ENCODE peak calls at places on chromosomes 1 and 21, in four cellular contexts. W, I, R and K are unnamed samples.

GRCh38 chr21:16086936-16087335 is 357.2 kb downstream of the USP25 start:
- DNase-seq in W (no peak), I (no peak), R (no peak), K (no peak)

GRCh38 chr1:64061430-64062104 is 141.9 kb upstream of the UBE2U start:
- DNase-seq in W (no peak), R (no peak), I (no peak), K (no peak)

GRCh38 chr1:151251656-151252470 is 2.7 kb upstream of the PSMD4 start:
- DNase-seq in R (peak; percentile 60), I (peak; percentile 71), W (peak; percentile 78), K (peak; percentile 58)

GRCh38 chr1:21936366-21937031 is 611 bp downstream of the HSPG2 start:
- DNase-seq in R (no peak), W (no peak), I (no peak), K (no peak)

GRCh38 chr1:103145449-103145848 is 37.1 kb upstream of the COL11A1 start:
- DNase-seq in I (no peak), W (no peak), R (no peak), K (no peak)

GRCh38 chr1:168293372-168293771 is 12.7 kb downstream of the TBX19 start:
- DNase-seq in W (no peak), R (no peak), I (no peak), K (no peak)

GRCh38 chr1:92485374-92486250 is 1.1 kb downstream of the GFI1 start:
- DNase-seq in I (peak; percentile 69), W (peak; percentile 49), R (peak; percentile 51), K (no peak)

GRCh38 chr1:9881838-9882249 is 28.2 kb downstream of the CTNNBIP1 start:
- DNase-seq in R (no peak), W (no peak), I (no peak), K (no peak)

GRCh38 chr1:109493227-109493626 is 667 bp upstream of the CYB561D1 start:
- DNase-seq in R (no peak), W (no peak), I (no peak), K (no peak)

GRCh38 chr1:168303716-168304540 is 23.3 kb downstream of the TBX19 start:
- DNase-seq in W (no peak), R (no peak), I (no peak), K (no peak)

GRCh38 chr1:66331641-66332523 is 202.1 kb upstream of the SGIP1 start:
- DNase-seq in W (no peak), I (no peak), R (no peak), K (no peak)

GRCh38 chr1:13487143-13487868 is 26.5 kb downstream of the LRRC38 start:
- DNase-seq in W (no peak), R (no peak), I (no peak), K (no peak)

GRCh38 chr1:44616991-44617702 is 57.1 kb downstream of the TMEM53 start:
- DNase-seq in I (peak; percentile 60), W (no peak), R (no peak), K (no peak)

GRCh38 chr1:213993929-213994328 is 6.2 kb downstream of the PROX1 start:
- DNase-seq in R (no peak), W (no peak), I (no peak), K (no peak)

GRCh38 chr1:66330711-66331110 is 203.2 kb upstream of the SGIP1 start:
- DNase-seq in R (no peak), W (no peak), I (no peak), K (no peak)

GRCh38 chr1:232522189-232522588 is 107.7 kb downstream of the SIPA1L2 start:
- DNase-seq in R (no peak), W (no peak), I (no peak), K (no peak)

GRCh38 chr1:210332719-210333398 is 4.2 kb downstream of the HHAT start:
- DNase-seq in W (no peak), I (no peak), R (no peak), K (no peak)

GRCh38 chr21:38095220-38095619 is 161.6 kb upstream of the KCNJ15 start:
- DNase-seq in W (no peak), I (no peak), R (no peak), K (no peak)

GRCh38 chr1:64960731-64961130 is 5.6 kb downstream of the JAK1 start:
- DNase-seq in R (no peak), I (no peak), W (no peak), K (no peak)

GRCh38 chr1:214862421-214862820 is 220.1 kb upstream of the KCNK2 start:
- DNase-seq in I (no peak), W (no peak), R (no peak), K (no peak)

DNA sequence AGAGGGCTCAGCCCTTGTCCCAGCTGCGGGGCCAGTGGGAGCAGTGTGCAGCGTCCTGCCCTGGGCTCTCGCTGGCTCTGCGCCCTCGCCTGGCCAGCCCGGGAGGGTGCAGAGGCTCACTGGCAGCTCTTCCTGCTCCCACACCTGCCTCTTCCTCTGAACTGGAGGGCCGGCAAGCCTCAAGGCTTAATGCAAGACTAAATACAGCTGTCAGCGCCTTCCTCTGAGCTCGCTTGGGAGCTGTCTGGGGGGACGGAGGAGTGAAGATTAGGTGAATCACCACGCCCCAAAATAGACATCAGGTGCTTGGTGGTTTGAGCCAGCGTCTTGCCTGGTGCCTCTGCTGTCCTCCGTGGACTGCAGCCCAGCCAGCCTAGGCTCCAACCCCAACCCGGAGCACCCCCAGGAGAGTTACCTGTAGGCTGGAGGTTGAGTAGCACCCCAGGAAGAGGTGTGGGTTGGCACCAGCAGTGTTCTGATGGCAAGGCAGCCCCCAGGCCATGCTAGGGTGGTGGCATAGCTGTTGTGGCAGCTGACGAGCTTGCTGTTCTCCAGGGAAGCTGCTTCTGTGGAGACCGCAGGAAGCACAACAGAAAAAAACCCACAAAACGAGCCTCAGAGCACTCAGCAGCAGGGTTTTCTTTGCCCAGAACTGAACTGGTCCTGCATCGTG is 36.9 kb downstream of the UMODL1 start:
- DNase-seq in W (peak; percentile 34), I (peak; percentile 83), R (no peak), K (no peak)
- TF ChIP-seq TCF7L2 in W (no peak), I (no peak), R (no peak), K (no peak)

GRCh38 chr21:33234618-33235520 is 5.1 kb downstream of the IFNAR2 start:
- DNase-seq in W (no peak), I (no peak), R (no peak), K (no peak)

GRCh38 chr21:33231526-33231925 is 1.8 kb downstream of the IFNAR2 start:
- DNase-seq in R (no peak), I (no peak), W (no peak), K (no peak)

GRCh38 chr21:33229776-33230517 is at the start of gene IFNAR2:
- DNase-seq in W (peak; percentile 40), I (peak; percentile 99), R (peak; percentile 18), K (no peak)

GRCh38 chr21:33230518-33231324 is 983 bp downstream of the IFNAR2 start:
- DNase-seq in R (no peak), W (peak; percentile 37), I (peak; percentile 68), K (no peak)

GRCh38 chr21:33232640-33233039 is 2.9 kb downstream of the IFNAR2 start:
- DNase-seq in I (no peak), R (no peak), W (peak; percentile 28), K (no peak)
- TF ChIP-seq POLR2AphosphoS5 in I (no peak), R (no peak), W (no peak), K (no peak)

GRCh38 chr1:62084304-62084905 is 110.2 kb upstream of the L1TD1 start:
- DNase-seq in I (no peak), W (no peak), R (no peak), K (no peak)

GRCh38 chr1:62092126-62092525 is 102.5 kb upstream of the L1TD1 start:
- DNase-seq in R (no peak), W (no peak), I (no peak), K (no peak)

GRCh38 chr1:62090016-62090415 is 104.6 kb upstream of the L1TD1 start:
- DNase-seq in I (no peak), R (no peak), W (no peak), K (no peak)

GRCh38 chr1:62089570-62089969 is 105.1 kb upstream of the L1TD1 start:
- DNase-seq in I (no peak), R (no peak), W (peak; percentile 37), K (no peak)

GRCh38 chr1:62088439-62088838 is 106.2 kb upstream of the L1TD1 start:
- DNase-seq in R (no peak), I (no peak), W (peak; percentile 50), K (no peak)
- H3K4me1 ChIP-seq in R (peaks cover 3% of the 10 kb centered on the region), I (no peaks in the 10 kb centered on the region), W (peaks cover 16% of the 10 kb centered on the region), K (no peaks in the 10 kb centered on the region)

GRCh38 chr1:53628286-53628955 is 110.5 kb downstream of the GLIS1 start:
- DNase-seq in R (no peak), I (no peak), W (no peak), K (no peak)
- TF ChIP-seq TCF7L2 in R (no peak), I (no peak), W (no peak), K (no peak)

GRCh38 chr1:237139732-237140131 is 97.7 kb downstream of the RYR2 start:
- DNase-seq in W (no peak), R (no peak), I (no peak), K (no peak)
- TF ChIP-seq POLR2AphosphoS5 in W (no peak), R (no peak), I (no peak), K (no peak)

GRCh38 chr1:192529811-192530210 is 45.8 kb upstream of the RGS1 start:
- DNase-seq in I (no peak), R (no peak), W (no peak), K (no peak)
- H3K4me1 ChIP-seq in I (no peaks in the 10 kb centered on the region), R (peaks cover 9% of the 10 kb centered on the region), W (no peaks in the 10 kb centered on the region), K (no peaks in the 10 kb centered on the region)

GRCh38 chr1:35497571-35497970 is 59.6 kb downstream of the KIAA0319L start:
- DNase-seq in W (no peak), R (no peak), I (no peak), K (no peak)

GRCh38 chr1:35499652-35500176 is 57.5 kb downstream of the KIAA0319L start:
- DNase-seq in R (no peak), I (peak; percentile 79), W (no peak), K (no peak)

GRCh38 chr1:35500439-35500838 is 56.8 kb downstream of the KIAA0319L start:
- DNase-seq in I (no peak), R (no peak), W (no peak), K (no peak)

GRCh38 chr1:35502242-35502641 is 55.0 kb downstream of the KIAA0319L start:
- DNase-seq in R (no peak), W (no peak), I (no peak), K (no peak)

GRCh38 chr1:35499230-35499629 is 58.0 kb downstream of the KIAA0319L start:
- DNase-seq in I (no peak), W (no peak), R (no peak), K (no peak)
- TF ChIP-seq TCF7L2 in I (no peak), W (no peak), R (no peak), K (no peak)